ENCODE peak calls at places on chromosomes 6 and 20, in four cellular contexts. T, X, F and G are unnamed samples.

GRCh38 chr20:4063631-4064030 is 48.3 kb upstream of the RNF24 start:
- DNase-seq in T (no peak), X (peak; percentile 61), F (no peak), G (no peak)

GRCh38 chr20:17010181-17010580 is 216.7 kb upstream of the PCSK2 start:
- DNase-seq in T (no peak), X (no peak), F (no peak), G (no peak)

GRCh38 chr6:7904654-7905319 is 5.8 kb downstream of the TXNDC5 start:
- DNase-seq in T (peak; percentile 66), X (no peak), F (no peak), G (no peak)

GRCh38 chr20:16846011-16846410 is 97.9 kb downstream of the OTOR start:
- DNase-seq in T (no peak), X (no peak), F (no peak), G (no peak)

GRCh38 chr6:53161481-53162009 is 12.9 kb upstream of the GCM1 start:
- DNase-seq in T (no peak), X (no peak), F (no peak), G (no peak)

GRCh38 chr6:38554700-38555413 is 84.9 kb downstream of the BTBD9 start:
- DNase-seq in T (no peak), X (no peak), F (no peak), G (no peak)

GRCh38 chr6:39729945-39730344 is 4.7 kb upstream of the KIF6 start:
- DNase-seq in T (no peak), X (no peak), F (no peak), G (no peak)

GRCh38 chr6:170291271-170292110 is 613 bp upstream of the DLL1 start:
- DNase-seq in T (peak; percentile 75), X (peak; percentile 74), F (peak; percentile 42), G (peak; percentile 78)

GRCh38 chr20:48897298-48898044 is 24.0 kb upstream of the ARFGEF2 start:
- DNase-seq in T (no peak), X (no peak), F (no peak), G (no peak)

GRCh38 chr20:44714701-44715494 is at the start of gene CCN5:
- DNase-seq in T (peak; percentile 94), X (peak; percentile 92), F (no peak), G (peak; percentile 92)

GRCh38 chr20:62285722-62286121 is 17.1 kb upstream of the ADRM1 start:
- DNase-seq in T (no peak), X (no peak), F (no peak), G (no peak)

GRCh38 chr6:1381397-1382330 is 7.7 kb upstream of the FOXF2 start:
- DNase-seq in T (no peak), X (no peak), F (peak; percentile 64), G (no peak)

GRCh38 chr20:25053207-25054132 is 4.5 kb downstream of the ACSS1 start:
- DNase-seq in T (peak; percentile 80), X (peak; percentile 88), F (no peak), G (peak; percentile 66)

GRCh38 chr6:168145747-168146596 is 67.0 kb upstream of the FRMD1 start:
- DNase-seq in T (no peak), X (peak; percentile 37), F (no peak), G (no peak)

GRCh38 chr6:157981132-157981394 is 600 bp upstream of the SYNJ2 start:
- DNase-seq in T (no peak), X (peak; percentile 64), F (no peak), G (no peak)

GRCh38 chr6:27177454-27178000 is 70.0 kb upstream of the PRSS16 start:
- DNase-seq in T (peak; percentile 85), X (peak; percentile 92), F (peak; percentile 64), G (peak; percentile 64)

GRCh38 chr6:131946404-131946991 is 4.7 kb downstream of the CCN2 start:
- DNase-seq in T (no peak), X (peak; percentile 75), F (no peak), G (no peak)

GRCh38 chr6:11975353-11975977 is 36.6 kb upstream of the HIVEP1 start:
- DNase-seq in T (no peak), X (peak; percentile 66), F (no peak), G (no peak)

GRCh38 chr6:155077331-155077730 is 82.2 kb downstream of the TIAM2 start:
- DNase-seq in T (no peak), X (no peak), F (no peak), G (no peak)

GRCh38 chr6:36821581-36822335 is 17.5 kb downstream of the CPNE5 start:
- DNase-seq in T (no peak), X (no peak), F (no peak), G (no peak)

GRCh38 chr20:63029358-63030121 is 22.8 kb upstream of the BHLHE23 start:
- DNase-seq in T (peak; percentile 52), X (no peak), F (no peak), G (peak; percentile 4)

GRCh38 chr6:31729979-31730630 is 1.0 kb upstream of the DDAH2 start:
- DNase-seq in T (peak; percentile 94), X (peak; percentile 94), F (peak; percentile 78), G (peak; percentile 92)

GRCh38 chr20:16671753-16672152 is 58.1 kb upstream of the SNRPB2 start:
- DNase-seq in T (no peak), X (no peak), F (no peak), G (no peak)

GRCh38 chr6:140101818-140102217 is 727.4 kb upstream of the CITED2 start:
- DNase-seq in T (no peak), X (no peak), F (no peak), G (no peak)

GRCh38 chr6:140107216-140107615 is 732.8 kb upstream of the CITED2 start:
- DNase-seq in T (no peak), X (no peak), F (no peak), G (no peak)

GRCh38 chr6:140101367-140101766 is 726.9 kb upstream of the CITED2 start:
- DNase-seq in T (no peak), X (no peak), F (no peak), G (no peak)

GRCh38 chr6:140105857-140106256 is 731.4 kb upstream of the CITED2 start:
- DNase-seq in T (no peak), X (no peak), F (no peak), G (no peak)
- TF ChIP-seq CTCF in T (peak; percentile 18), X (no peak), F (no peak), G (peak; percentile 35)

GRCh38 chr6:109783245-109783990 is 92.3 kb downstream of the FIG4 start:
- DNase-seq in T (no peak), X (no peak), F (no peak), G (no peak)
- TF ChIP-seq CTCF in T (peak; percentile 10), X (no peak), F (no peak), G (peak; percentile 49)

GRCh38 chr20:59207742-59208357 is 44.2 kb downstream of the ZNF831 start:
- DNase-seq in T (peak; percentile 67), X (no peak), F (peak; percentile 59), G (peak; percentile 44)
- TF ChIP-seq CTCF in T (peak; percentile 58), X (no peak), F (no peak), G (peak; percentile 69)

GRCh38 chr6:23547851-23548250 is 578.2 kb upstream of the NRSN1 start:
- DNase-seq in T (no peak), X (no peak), F (no peak), G (no peak)
- TF ChIP-seq CTCF in T (no peak), X (no peak), F (no peak), G (peak; percentile 26)

GRCh38 chr20:47506850-47507249 is 5.2 kb downstream of the NCOA3 start:
- DNase-seq in T (no peak), X (no peak), F (no peak), G (no peak)

GRCh38 chr20:47506335-47506734 is 4.6 kb downstream of the NCOA3 start:
- DNase-seq in T (no peak), X (no peak), F (no peak), G (no peak)

GRCh38 chr20:47509685-47510084 is 8.0 kb downstream of the NCOA3 start:
- DNase-seq in T (no peak), X (no peak), F (no peak), G (no peak)

GRCh38 chr20:47509104-47509661 is 7.5 kb downstream of the NCOA3 start:
- DNase-seq in T (no peak), X (no peak), F (no peak), G (no peak)

GRCh38 chr20:47508228-47508752 is 6.6 kb downstream of the NCOA3 start:
- DNase-seq in T (no peak), X (no peak), F (no peak), G (no peak)
- TF ChIP-seq CTCF in T (no peak), X (no peak), F (no peak), G (peak; percentile 9)

GRCh38 chr20:37756234-37756633 is 62.4 kb downstream of the CTNNBL1 start:
- DNase-seq in T (no peak), X (no peak), F (no peak), G (no peak)

GRCh38 chr20:37758332-37758731 is 64.5 kb downstream of the CTNNBL1 start:
- DNase-seq in T (no peak), X (no peak), F (no peak), G (peak; percentile 18)

GRCh38 chr20:37755665-37756064 is 61.8 kb downstream of the CTNNBL1 start:
- DNase-seq in T (peak; percentile 55), X (no peak), F (no peak), G (peak; percentile 27)

GRCh38 chr20:37759761-37760209 is 66.0 kb downstream of the CTNNBL1 start:
- DNase-seq in T (no peak), X (no peak), F (no peak), G (no peak)

DNA sequence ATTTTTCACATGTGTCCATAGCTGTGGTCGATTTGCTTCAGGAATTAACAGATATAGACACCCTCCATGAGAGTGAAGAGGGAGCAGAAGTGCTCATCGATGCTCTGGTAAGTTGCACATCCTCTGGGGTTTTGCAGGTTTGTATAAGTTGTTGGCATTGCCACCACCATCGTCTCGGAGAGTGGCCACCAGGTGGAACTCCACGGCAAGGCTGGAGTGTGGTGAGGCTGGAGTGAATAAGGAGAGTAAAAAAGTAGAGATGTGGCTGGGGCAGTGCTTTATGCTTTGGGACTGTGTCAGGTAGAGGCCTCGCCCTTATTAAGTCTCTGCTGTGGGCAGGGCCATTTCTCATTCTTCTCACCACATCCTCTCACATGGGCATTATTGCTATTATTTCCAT is 63.7 kb downstream of the CTNNBL1 start:
- DNase-seq in T (no peak), X (no peak), F (no peak), G (no peak)
- TF ChIP-seq CTCF in T (peak; percentile 41), X (no peak), F (no peak), G (peak; percentile 36)